ENCODE peak calls at places on chromosomes 3 and 15, in ten cellular contexts. One of them, this sample, is unnamed.

GRCh38 chr15:39251413-39252197 is 329.3 kb upstream of the THBS1 start:
- DNase-seq in ovary: no peak
- DNase-seq in breast epithelium: no peak
- DNase-seq in esophagus squamous epithelium: no peak
- DNase-seq in heart left ventricle: no peak
- DNase-seq in stomach: no peak
- DNase-seq in transverse colon: no peak
- DNase-seq in body of pancreas: no peak
- DNase-seq in prostate gland: no peak
- DNase-seq in Peyer's patch: no peak
- DNase-seq in this sample: no peak

GRCh38 chr3:135622657-135623056 is 342.9 kb upstream of the PPP2R3A start:
- DNase-seq in body of pancreas: no peak
- DNase-seq in stomach: no peak
- DNase-seq in breast epithelium: no peak
- DNase-seq in ovary: no peak
- DNase-seq in prostate gland: no peak
- DNase-seq in transverse colon: no peak
- DNase-seq in esophagus squamous epithelium: no peak
- DNase-seq in Peyer's patch: no peak
- DNase-seq in heart left ventricle: no peak
- DNase-seq in this sample: no peak

GRCh38 chr3:129723558-129724324 is 117.3 kb upstream of the PLXND1 start:
- DNase-seq in ovary: no peak
- DNase-seq in esophagus squamous epithelium: no peak
- DNase-seq in breast epithelium: peak; percentile 74
- DNase-seq in transverse colon: peak; percentile 29
- DNase-seq in heart left ventricle: no peak
- DNase-seq in stomach: no peak
- DNase-seq in body of pancreas: peak; percentile 62
- DNase-seq in prostate gland: peak; percentile 31
- DNase-seq in Peyer's patch: no peak
- DNase-seq in this sample: peak; percentile 87

GRCh38 chr15:62684143-62684808 is 358.3 kb upstream of the TPM1 start:
- DNase-seq in body of pancreas: no peak
- DNase-seq in prostate gland: no peak
- DNase-seq in ovary: no peak
- DNase-seq in breast epithelium: no peak
- DNase-seq in transverse colon: no peak
- DNase-seq in heart left ventricle: no peak
- DNase-seq in stomach: no peak
- DNase-seq in Peyer's patch: no peak
- DNase-seq in esophagus squamous epithelium: no peak
- DNase-seq in this sample: no peak

GRCh38 chr15:55599384-55599783 is 11.2 kb upstream of the PYGO1 start:
- DNase-seq in transverse colon: no peak
- DNase-seq in Peyer's patch: no peak
- DNase-seq in stomach: no peak
- DNase-seq in esophagus squamous epithelium: no peak
- DNase-seq in prostate gland: no peak
- DNase-seq in ovary: no peak
- DNase-seq in heart left ventricle: no peak
- DNase-seq in body of pancreas: no peak
- DNase-seq in breast epithelium: no peak
- DNase-seq in this sample: no peak

GRCh38 chr3:12719984-12720656 is 38.9 kb downstream of the TMEM40 start:
- DNase-seq in esophagus squamous epithelium: no peak
- DNase-seq in breast epithelium: peak; percentile 68
- DNase-seq in stomach: peak; percentile 76
- DNase-seq in transverse colon: peak; percentile 78
- DNase-seq in body of pancreas: peak; percentile 91
- DNase-seq in prostate gland: peak; percentile 63
- DNase-seq in ovary: peak; percentile 74
- DNase-seq in Peyer's patch: peak; percentile 75
- DNase-seq in heart left ventricle: peak; percentile 70
- DNase-seq in this sample: peak; percentile 60

GRCh38 chr15:101499863-101500713 is 10.6 kb upstream of the PCSK6 start:
- DNase-seq in Peyer's patch: no peak
- DNase-seq in breast epithelium: peak; percentile 72
- DNase-seq in heart left ventricle: peak; percentile 79
- DNase-seq in esophagus squamous epithelium: no peak
- DNase-seq in stomach: peak; percentile 73
- DNase-seq in body of pancreas: peak; percentile 98
- DNase-seq in transverse colon: peak; percentile 68
- DNase-seq in prostate gland: peak; percentile 82
- DNase-seq in ovary: no peak
- DNase-seq in this sample: peak; percentile 93

GRCh38 chr3:46892285-46893145 is 15.0 kb downstream of the PTH1R start:
- DNase-seq in prostate gland: peak; percentile 54
- DNase-seq in transverse colon: peak; percentile 60
- DNase-seq in Peyer's patch: peak; percentile 68
- DNase-seq in stomach: peak; percentile 73
- DNase-seq in breast epithelium: peak; percentile 37
- DNase-seq in esophagus squamous epithelium: no peak
- DNase-seq in heart left ventricle: peak; percentile 88
- DNase-seq in body of pancreas: peak; percentile 80
- DNase-seq in ovary: peak; percentile 73
- DNase-seq in this sample: peak; percentile 35

GRCh38 chr15:31371520-31372240 is 45.0 kb downstream of the KLF13 start:
- DNase-seq in esophagus squamous epithelium: no peak
- DNase-seq in ovary: peak; percentile 21
- DNase-seq in prostate gland: no peak
- DNase-seq in heart left ventricle: peak; percentile 50
- DNase-seq in breast epithelium: no peak
- DNase-seq in body of pancreas: no peak
- DNase-seq in Peyer's patch: no peak
- DNase-seq in transverse colon: no peak
- DNase-seq in stomach: no peak
- DNase-seq in this sample: no peak

GRCh38 chr3:170244566-170244965 is 22.3 kb downstream of the PRKCI start:
- DNase-seq in ovary: no peak
- DNase-seq in transverse colon: no peak
- DNase-seq in prostate gland: no peak
- DNase-seq in esophagus squamous epithelium: no peak
- DNase-seq in breast epithelium: no peak
- DNase-seq in heart left ventricle: no peak
- DNase-seq in Peyer's patch: no peak
- DNase-seq in body of pancreas: no peak
- DNase-seq in stomach: no peak
- DNase-seq in this sample: no peak

GRCh38 chr15:54660356-54660755 is 536.4 kb downstream of the RSL24D1 start:
- DNase-seq in stomach: no peak
- DNase-seq in esophagus squamous epithelium: no peak
- DNase-seq in body of pancreas: no peak
- DNase-seq in heart left ventricle: no peak
- DNase-seq in prostate gland: no peak
- DNase-seq in breast epithelium: no peak
- DNase-seq in ovary: no peak
- DNase-seq in transverse colon: no peak
- DNase-seq in Peyer's patch: no peak
- DNase-seq in this sample: no peak

GRCh38 chr3:106428565-106428994 is 559.8 kb upstream of the CBLB start:
- DNase-seq in heart left ventricle: no peak
- DNase-seq in body of pancreas: peak; percentile 35
- DNase-seq in ovary: peak; percentile 40
- DNase-seq in Peyer's patch: no peak
- DNase-seq in esophagus squamous epithelium: no peak
- DNase-seq in transverse colon: peak; percentile 12
- DNase-seq in prostate gland: no peak
- DNase-seq in breast epithelium: no peak
- DNase-seq in stomach: no peak
- DNase-seq in this sample: peak; percentile 59

GRCh38 chr3:50297896-50298725 is 1.1 kb downstream of the HYAL3 start:
- DNase-seq in transverse colon: no peak
- DNase-seq in breast epithelium: no peak
- DNase-seq in Peyer's patch: no peak
- DNase-seq in stomach: no peak
- DNase-seq in esophagus squamous epithelium: no peak
- DNase-seq in heart left ventricle: no peak
- DNase-seq in body of pancreas: peak; percentile 17
- DNase-seq in prostate gland: no peak
- DNase-seq in ovary: peak; percentile 52
- DNase-seq in this sample: no peak

GRCh38 chr3:65439641-65440040 is 599.1 kb downstream of the MAGI1 start:
- DNase-seq in stomach: peak; percentile 37
- DNase-seq in breast epithelium: no peak
- DNase-seq in esophagus squamous epithelium: no peak
- DNase-seq in prostate gland: peak; percentile 42
- DNase-seq in body of pancreas: peak; percentile 45
- DNase-seq in heart left ventricle: no peak
- DNase-seq in transverse colon: peak; percentile 35
- DNase-seq in ovary: peak; percentile 44
- DNase-seq in Peyer's patch: peak; percentile 60
- DNase-seq in this sample: peak; percentile 10

GRCh38 chr3:31980530-31981205 is 394 bp downstream of the OSBPL10 start:
- DNase-seq in stomach: peak; percentile 85
- DNase-seq in body of pancreas: peak; percentile 81
- DNase-seq in ovary: peak; percentile 72
- DNase-seq in transverse colon: peak; percentile 81
- DNase-seq in esophagus squamous epithelium: peak; percentile 29
- DNase-seq in Peyer's patch: peak; percentile 88
- DNase-seq in breast epithelium: peak; percentile 52
- DNase-seq in prostate gland: peak; percentile 78
- DNase-seq in heart left ventricle: peak; percentile 74
- DNase-seq in this sample: peak; percentile 19

GRCh38 chr3:127822166-127822835 is at the start of gene MGLL:
- DNase-seq in body of pancreas: no peak
- DNase-seq in prostate gland: no peak
- DNase-seq in stomach: peak; percentile 43
- DNase-seq in Peyer's patch: peak; percentile 78
- DNase-seq in ovary: peak; percentile 32
- DNase-seq in esophagus squamous epithelium: no peak
- DNase-seq in heart left ventricle: peak; percentile 80
- DNase-seq in transverse colon: peak; percentile 59
- DNase-seq in breast epithelium: no peak
- DNase-seq in this sample: no peak

GRCh38 chr3:128374746-128375445 is 91.8 kb downstream of the DNAJB8 start:
- DNase-seq in esophagus squamous epithelium: no peak
- DNase-seq in prostate gland: no peak
- DNase-seq in heart left ventricle: no peak
- DNase-seq in transverse colon: no peak
- DNase-seq in stomach: no peak
- DNase-seq in breast epithelium: no peak
- DNase-seq in Peyer's patch: no peak
- DNase-seq in ovary: no peak
- DNase-seq in body of pancreas: no peak
- DNase-seq in this sample: no peak

GRCh38 chr3:173397161-173398110 is at the start of gene NLGN1:
- DNase-seq in ovary: peak; percentile 79
- DNase-seq in transverse colon: peak; percentile 38
- DNase-seq in heart left ventricle: peak; percentile 83
- DNase-seq in Peyer's patch: peak; percentile 57
- DNase-seq in body of pancreas: peak; percentile 66
- DNase-seq in prostate gland: peak; percentile 66
- DNase-seq in stomach: peak; percentile 52
- DNase-seq in esophagus squamous epithelium: no peak
- DNase-seq in breast epithelium: peak; percentile 33
- DNase-seq in this sample: peak; percentile 28

GRCh38 chr15:93066834-93067648 is 22.0 kb downstream of the RGMA start:
- DNase-seq in heart left ventricle: no peak
- DNase-seq in transverse colon: no peak
- DNase-seq in prostate gland: no peak
- DNase-seq in stomach: no peak
- DNase-seq in ovary: no peak
- DNase-seq in Peyer's patch: no peak
- DNase-seq in breast epithelium: no peak
- DNase-seq in esophagus squamous epithelium: no peak
- DNase-seq in body of pancreas: no peak
- DNase-seq in this sample: no peak

GRCh38 chr3:143124683-143125520 is 5.3 kb downstream of the CHST2 start:
- DNase-seq in body of pancreas: no peak
- DNase-seq in ovary: no peak
- DNase-seq in heart left ventricle: no peak
- DNase-seq in Peyer's patch: no peak
- DNase-seq in esophagus squamous epithelium: no peak
- DNase-seq in stomach: no peak
- DNase-seq in breast epithelium: no peak
- DNase-seq in prostate gland: no peak
- DNase-seq in transverse colon: no peak
- DNase-seq in this sample: no peak
- TF ChIP-seq POLR2A in body of pancreas: no peak
- TF ChIP-seq POLR2A in ovary: no peak
- TF ChIP-seq POLR2A in heart left ventricle: no peak
- TF ChIP-seq POLR2A in Peyer's patch: no peak
- TF ChIP-seq POLR2A in esophagus squamous epithelium: no peak
- TF ChIP-seq POLR2A in stomach: no peak
- TF ChIP-seq POLR2A in breast epithelium: no peak
- TF ChIP-seq POLR2A in prostate gland: no peak
- TF ChIP-seq POLR2A in transverse colon: no peak
- TF ChIP-seq POLR2A in this sample: no peak

GRCh38 chr15:76340802-76341365 is 4.3 kb downstream of the ISL2 start:
- DNase-seq in breast epithelium: no peak
- DNase-seq in body of pancreas: peak; percentile 43
- DNase-seq in transverse colon: peak; percentile 62
- DNase-seq in esophagus squamous epithelium: no peak
- DNase-seq in ovary: no peak
- DNase-seq in prostate gland: no peak
- DNase-seq in heart left ventricle: no peak
- DNase-seq in Peyer's patch: peak; percentile 63
- DNase-seq in stomach: no peak
- DNase-seq in this sample: peak; percentile 37
- H3K27me3 ChIP-seq in breast epithelium: peaks cover 28% of the 10 kb centered on the region
- H3K27me3 ChIP-seq in body of pancreas: peaks cover 85% of the 10 kb centered on the region
- H3K27me3 ChIP-seq in transverse colon: peaks cover 99% of the 10 kb centered on the region
- H3K27me3 ChIP-seq in esophagus squamous epithelium: peaks cover 100% of the 10 kb centered on the region
- H3K27me3 ChIP-seq in ovary: peaks cover 31% of the 10 kb centered on the region
- H3K27me3 ChIP-seq in prostate gland: peaks cover 57% of the 10 kb centered on the region
- H3K27me3 ChIP-seq in heart left ventricle: peaks cover 98% of the 10 kb centered on the region
- H3K27me3 ChIP-seq in Peyer's patch: peaks cover 80% of the 10 kb centered on the region
- H3K27me3 ChIP-seq in stomach: peaks cover 94% of the 10 kb centered on the region
- H3K27me3 ChIP-seq in this sample: peaks cover 100% of the 10 kb centered on the region

DNA sequence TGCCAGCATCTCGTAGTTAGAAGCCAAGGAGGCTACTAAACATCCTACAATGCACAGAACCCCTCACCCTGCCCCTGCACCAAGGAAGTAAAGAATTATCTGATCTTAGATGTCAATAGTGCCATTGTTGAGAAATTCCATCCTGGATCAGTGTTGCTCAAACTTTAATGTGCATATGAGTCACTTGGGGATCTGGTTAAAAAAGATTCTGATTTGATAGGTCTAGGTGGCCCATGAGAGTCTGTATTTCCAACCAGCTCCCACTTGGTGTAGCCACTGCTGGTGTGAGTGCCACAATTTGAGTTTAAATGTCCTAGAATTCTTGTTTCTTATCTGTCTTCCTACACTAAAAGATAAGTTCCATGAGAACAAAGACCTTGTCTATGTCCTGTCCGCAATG is 43.7 kb downstream of the TMEM45A start:
- DNase-seq in transverse colon: no peak
- DNase-seq in ovary: no peak
- DNase-seq in esophagus squamous epithelium: no peak
- DNase-seq in heart left ventricle: no peak
- DNase-seq in breast epithelium: no peak
- DNase-seq in body of pancreas: no peak
- DNase-seq in stomach: no peak
- DNase-seq in Peyer's patch: no peak
- DNase-seq in prostate gland: no peak
- DNase-seq in this sample: no peak
- TF ChIP-seq POLR2A in transverse colon: no peak
- TF ChIP-seq POLR2A in ovary: no peak
- TF ChIP-seq POLR2A in esophagus squamous epithelium: no peak
- TF ChIP-seq POLR2A in heart left ventricle: no peak
- TF ChIP-seq POLR2A in breast epithelium: no peak
- TF ChIP-seq POLR2A in body of pancreas: no peak
- TF ChIP-seq POLR2A in stomach: no peak
- TF ChIP-seq POLR2A in Peyer's patch: no peak
- TF ChIP-seq POLR2A in prostate gland: no peak
- TF ChIP-seq POLR2A in this sample: no peak

GRCh38 chr3:62229908-62230307 is 143.4 kb downstream of the FEZF2 start:
- DNase-seq in Peyer's patch: no peak
- DNase-seq in heart left ventricle: no peak
- DNase-seq in prostate gland: no peak
- DNase-seq in esophagus squamous epithelium: no peak
- DNase-seq in stomach: no peak
- DNase-seq in ovary: no peak
- DNase-seq in body of pancreas: no peak
- DNase-seq in transverse colon: no peak
- DNase-seq in breast epithelium: no peak
- DNase-seq in this sample: no peak
- H3K27me3 ChIP-seq in Peyer's patch: no peaks in the 10 kb centered on the region
- H3K27me3 ChIP-seq in heart left ventricle: no peaks in the 10 kb centered on the region
- H3K27me3 ChIP-seq in prostate gland: no peaks in the 10 kb centered on the region
- H3K27me3 ChIP-seq in esophagus squamous epithelium: no peaks in the 10 kb centered on the region
- H3K27me3 ChIP-seq in stomach: no peaks in the 10 kb centered on the region
- H3K27me3 ChIP-seq in ovary: no peaks in the 10 kb centered on the region
- H3K27me3 ChIP-seq in body of pancreas: no peaks in the 10 kb centered on the region
- H3K27me3 ChIP-seq in transverse colon: no peaks in the 10 kb centered on the region
- H3K27me3 ChIP-seq in breast epithelium: no peaks in the 10 kb centered on the region
- H3K27me3 ChIP-seq in this sample: no peaks in the 10 kb centered on the region

This sample was measured in gastrocnemius medialis.